ENCODE peak calls at places on chromosomes 3 and 15, in four cellular contexts. H, Q, K and L are unnamed samples.

GRCh38 chr3:24838533-24838932 is 343.9 kb upstream of the THRB start:
- DNase-seq in H (no peak), Q (no peak), K (no peak), L (no peak)

GRCh38 chr3:38960953-38961622 is 90.7 kb downstream of the SCN11A start:
- DNase-seq in H (peak), Q (peak), K (peak), L (peak)

GRCh38 chr3:109131276-109131675 is 5.2 kb upstream of the C3orf85 start:
- DNase-seq in Q (no peak), H (no peak), K (no peak), L (no peak)

GRCh38 chr15:69885182-69886041 is 212.3 kb downstream of the TLE3 start:
- DNase-seq in K (no peak), Q (no peak), H (no peak), L (no peak)

GRCh38 chr3:71693641-71694040 is 31.6 kb downstream of the EIF4E3 start:
- DNase-seq in Q (no peak), H (no peak), K (no peak), L (no peak)

GRCh38 chr15:33392453-33392852 is 81.7 kb downstream of the RYR3 start:
- DNase-seq in K (no peak), H (no peak), Q (no peak), L (no peak)

GRCh38 chr3:3200632-3201212 is 21.2 kb upstream of the CRBN start:
- DNase-seq in K (peak), Q (no peak), H (peak), L (peak)

GRCh38 chr15:40695469-40695910 is 516 bp downstream of the RAD51 start:
- DNase-seq in Q (no peak), H (peak), K (peak), L (no peak)

GRCh38 chr3:180594631-180595348 is 7.2 kb upstream of the TTC14 start:
- DNase-seq in Q (no peak), K (no peak), H (peak), L (peak)

GRCh38 chr15:77225088-77225487 is 154.2 kb upstream of the TSPAN3 start:
- DNase-seq in K (no peak), H (peak), Q (no peak), L (no peak)

GRCh38 chr15:80026310-80026709 is 33.2 kb upstream of the ZFAND6 start:
- DNase-seq in H (no peak), Q (no peak), K (no peak), L (no peak)

GRCh38 chr3:32203854-32204253 is 34.6 kb upstream of the CMTM8 start:
- DNase-seq in Q (no peak), K (no peak), H (peak), L (no peak)

GRCh38 chr15:61364871-61365270 is 135.8 kb upstream of the RORA start:
- DNase-seq in K (no peak), Q (peak), H (no peak), L (no peak)

GRCh38 chr3:183494341-183494740 is 61.2 kb downstream of the KLHL6 start:
- DNase-seq in Q (no peak), K (no peak), H (no peak), L (no peak)

GRCh38 chr3:33278106-33278672 is 947 bp downstream of the FBXL2 start:
- DNase-seq in K (no peak), H (no peak), Q (no peak), L (no peak)

GRCh38 chr3:157914882-157915281 is 191.3 kb downstream of the SHOX2 start:
- DNase-seq in H (no peak), K (no peak), Q (no peak), L (no peak)

GRCh38 chr3:111072016-111072891 is 638 bp downstream of the NECTIN3 start:
- DNase-seq in K (no peak), H (peak), Q (no peak), L (no peak)

GRCh38 chr3:158420654-158421396 is 150.2 kb upstream of the MLF1 start:
- DNase-seq in K (no peak), Q (no peak), H (peak), L (peak)

GRCh38 chr3:195001261-195001660 is 269.7 kb downstream of the XXYLT1 start:
- DNase-seq in H (no peak), K (no peak), Q (no peak), L (no peak)

GRCh38 chr3:136728918-136729317 is 23.3 kb downstream of the STAG1 start:
- DNase-seq in Q (no peak), H (peak), K (no peak), L (no peak)

GRCh38 chr15:39579487-39580116 is 1.3 kb upstream of the THBS1 start:
- DNase-seq in Q (peak), K (no peak), H (peak), L (no peak)

GRCh38 chr3:183244219-183244618 is 8.8 kb upstream of the B3GNT5 start:
- DNase-seq in K (no peak), Q (no peak), H (no peak), L (no peak)

GRCh38 chr3:139329364-139329850 is 14.4 kb upstream of the MRPS22 start:
- DNase-seq in H (peak), K (peak), Q (peak), L (no peak)

GRCh38 chr3:16200411-16200810 is 25.9 kb downstream of the GALNT15 start:
- DNase-seq in H (peak), Q (no peak), K (no peak), L (no peak)

GRCh38 chr3:125045965-125046364 is 9.8 kb downstream of the HEG1 start:
- DNase-seq in Q (no peak), H (peak), K (no peak), L (no peak)

GRCh38 chr15:63165166-63165859 is 8.0 kb upstream of the RPS27L start:
- DNase-seq in H (peak), K (no peak), Q (no peak), L (no peak)

GRCh38 chr3:127488740-127489139 is 101.8 kb downstream of the TPRA1 start:
- DNase-seq in H (no peak), Q (no peak), K (no peak), L (no peak)

GRCh38 chr3:43632269-43632733 is 10.5 kb upstream of the ANO10 start:
- DNase-seq in H (peak), Q (no peak), K (peak), L (no peak)

GRCh38 chr3:43024183-43024865 is 45.2 kb downstream of the GASK1A start:
- DNase-seq in K (no peak), H (no peak), Q (no peak), L (no peak)

GRCh38 chr15:40048155-40048792 is 9.3 kb upstream of the SRP14 start:
- DNase-seq in H (no peak), K (no peak), Q (no peak), L (no peak)

GRCh38 chr3:32018723-32019564 is 37.4 kb downstream of the ZNF860 start:
- DNase-seq in H (peak), Q (no peak), K (peak), L (no peak)

GRCh38 chr3:172466553-172467130 is 18.4 kb upstream of the GHSR start:
- DNase-seq in K (no peak), H (peak), Q (no peak), L (no peak)

GRCh38 chr3:172323894-172324590 is 124.2 kb downstream of the GHSR start:
- DNase-seq in K (no peak), Q (no peak), H (peak), L (no peak)

GRCh38 chr3:52998781-52999509 is 46.9 kb downstream of the SFMBT1 start:
- DNase-seq in Q (no peak), K (peak), H (no peak), L (no peak)

GRCh38 chr15:91520848-91521247 is 332.7 kb upstream of the SLCO3A1 start:
- DNase-seq in K (no peak), Q (no peak), H (peak), L (no peak)

GRCh38 chr3:81723732-81724313 is 37.6 kb downstream of the GBE1 start:
- DNase-seq in H (peak), Q (no peak), K (peak), L (no peak)

GRCh38 chr3:120419797-120420196 is 31.0 kb downstream of the FSTL1 start:
- DNase-seq in K (no peak), H (no peak), Q (no peak), L (no peak)

GRCh38 chr3:120420360-120420759 is 30.4 kb downstream of the FSTL1 start:
- DNase-seq in H (no peak), Q (no peak), K (no peak), L (no peak)

GRCh38 chr3:120418446-120418845 is 32.3 kb downstream of the FSTL1 start:
- DNase-seq in K (no peak), H (no peak), Q (no peak), L (no peak)

GRCh38 chr3:120417272-120417911 is 33.4 kb downstream of the FSTL1 start:
- DNase-seq in H (peak), K (peak), Q (peak), L (peak)

DNA sequence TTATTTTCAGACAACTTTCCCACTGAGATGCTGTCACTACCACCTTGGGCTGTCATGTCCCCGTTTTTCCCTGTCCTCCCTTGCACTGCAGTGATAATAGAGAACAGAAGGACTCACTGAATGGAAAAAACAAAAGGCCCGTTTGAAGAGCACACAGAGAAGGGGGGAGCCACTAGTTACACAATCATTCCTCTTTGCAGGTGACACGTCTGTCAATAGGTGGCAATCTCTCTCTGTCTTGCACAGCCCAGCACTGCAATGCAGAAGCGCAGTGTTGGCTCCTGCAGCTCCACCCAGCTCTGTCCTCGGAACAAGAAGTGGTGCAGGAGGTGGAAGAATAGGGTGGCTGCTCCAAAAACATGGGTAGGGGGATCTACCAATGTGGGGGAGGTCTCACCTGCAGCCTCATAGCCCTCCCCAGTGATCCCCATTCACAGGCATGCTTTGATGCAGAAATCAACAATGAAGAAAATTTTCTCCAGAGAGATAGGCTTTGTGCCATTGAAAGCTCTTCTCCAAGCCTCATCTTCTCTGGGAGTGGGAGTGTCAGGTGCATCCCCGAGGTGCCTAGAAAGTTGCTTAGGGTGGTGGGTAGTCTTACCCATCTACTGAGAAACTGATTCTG is 31.8 kb downstream of the FSTL1 start:
- DNase-seq in Q (no peak), K (peak), H (no peak), L (no peak)
- TF ChIP-seq CHD1 in Q (no peak), K (no peak), H (no peak), L (no peak)

GRCh38 chr3:107545680-107546120 is 22.9 kb downstream of the BBX start:
- DNase-seq in K (no peak), H (peak), Q (no peak), L (no peak)
- TF ChIP-seq RFX5 in K (no peak), H (no peak), Q (no peak), L (no peak)

DNA sequence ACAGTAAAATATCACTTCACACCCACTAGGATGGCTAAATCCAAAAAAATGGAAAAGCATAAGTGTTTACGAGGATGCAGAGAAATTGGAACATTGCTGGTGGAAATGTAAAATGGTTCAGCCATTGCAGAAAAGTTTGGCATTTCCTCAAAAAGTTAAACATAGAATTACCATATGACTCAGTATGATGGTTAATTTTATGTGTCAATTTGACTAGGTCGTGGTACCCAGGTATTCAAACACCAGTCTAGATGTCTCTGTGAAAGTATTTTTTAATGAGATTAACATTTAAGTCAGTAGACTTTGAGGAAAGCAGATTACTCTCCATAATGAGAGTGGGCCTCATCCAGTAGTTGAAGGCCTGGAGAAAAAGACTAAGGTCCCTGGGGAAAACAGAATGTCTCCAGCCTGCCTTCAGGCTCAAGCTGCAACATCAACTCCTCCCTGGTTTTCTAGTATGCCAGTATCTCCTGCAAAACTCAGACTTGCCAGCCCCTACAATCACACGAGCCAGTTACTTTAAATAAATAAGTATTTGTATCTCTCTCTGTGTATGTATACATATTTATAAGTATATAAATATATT is 42.3 kb upstream of the TMEM87A start:
- DNase-seq in Q (no peak), K (no peak), H (no peak), L (no peak)
- TF ChIP-seq RAD21 in Q (no peak), K (no peak), H (no peak), L (no peak)

GRCh38 chr3:99269606-99270355 is 368.3 kb upstream of the DCBLD2 start:
- DNase-seq in H (no peak), K (no peak), Q (no peak), L (no peak)
- TF ChIP-seq CHD1 in H (no peak), K (no peak), Q (no peak), L (no peak)

GRCh38 chr3:146218880-146219866 is 31.7 kb downstream of the PLSCR4 start:
- DNase-seq in H (peak), K (peak), Q (no peak), L (no peak)
- TF ChIP-seq RFX5 in H (no peak), K (no peak), Q (no peak), L (no peak)

DNA sequence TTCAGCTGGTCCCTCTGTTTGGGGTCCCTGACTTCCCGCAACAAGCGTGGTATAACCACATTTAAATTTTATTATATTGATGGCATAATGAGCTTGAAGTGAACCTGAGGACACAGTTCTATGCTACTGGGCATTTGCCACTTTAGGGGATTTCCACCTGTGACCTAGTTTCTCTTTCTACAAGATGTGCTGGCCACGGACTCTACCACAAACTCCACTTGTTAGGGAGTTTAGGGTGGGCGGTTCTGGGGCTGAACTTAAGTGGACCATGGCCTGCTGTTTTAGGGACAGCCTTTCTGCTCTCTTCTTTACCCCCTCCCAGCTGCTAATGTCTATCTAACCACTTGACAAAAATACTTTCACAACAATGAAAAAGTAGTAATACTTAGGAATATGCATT is 1199.1 kb downstream of the SI start:
- DNase-seq in H (no peak), K (no peak), Q (no peak), L (peak)
- TF ChIP-seq RAD21 in H (no peak), K (no peak), Q (no peak), L (no peak)